ENCODE peak calls at places on chromosomes 7 and 10, in eight cellular contexts. O is A549, C is tibial artery, N is GM03348, M is lower lobe of right lung, P is NCI-H774, W is RCC 7860, Y is GM23248. H is an unnamed sample.

GRCh38 chr7:94698275-94698674 is 42.3 kb upstream of the SGCE start:
- DNase-seq in O (peak), C (no peak), N (peak), M (no peak), P (no peak), W (peak), Y (peak), H (peak)

GRCh38 chr7:64183827-64184372 is 23.1 kb upstream of the ZNF735 start:
- DNase-seq in O (no peak), C (no peak), N (no peak), M (no peak), P (no peak), W (no peak), Y (no peak), H (no peak)

GRCh38 chr7:132518102-132518838 is 58.0 kb downstream of the PLXNA4 start:
- DNase-seq in O (peak), C (no peak), N (peak), M (no peak), P (no peak), W (peak), Y (peak), H (no peak)

GRCh38 chr10:62384057-62384446 is 9.9 kb downstream of the ZNF365 start:
- DNase-seq in O (no peak), C (no peak), N (peak), M (no peak), P (no peak), W (peak), Y (peak), H (peak)

GRCh38 chr7:106730021-106730420 is 69.1 kb upstream of the CCDC71L start:
- DNase-seq in O (no peak), C (no peak), N (no peak), M (no peak), P (no peak), W (no peak), Y (no peak), H (no peak)

GRCh38 chr7:78172138-78172887 is 373.7 kb downstream of the PHTF2 start:
- DNase-seq in O (no peak), C (no peak), N (no peak), M (no peak), P (no peak), W (no peak), Y (no peak), H (no peak)

GRCh38 chr10:86758231-86759072 is 2.0 kb downstream of the BMPR1A start:
- DNase-seq in O (no peak), C (no peak), N (no peak), M (no peak), P (no peak), W (peak), Y (peak), H (no peak)

GRCh38 chr7:72196176-72196575 is 216.0 kb downstream of the CALN1 start:
- DNase-seq in O (no peak), C (no peak), N (no peak), M (no peak), P (no peak), W (no peak), Y (no peak), H (no peak)

GRCh38 chr7:128842674-128843641 is 12.8 kb downstream of the FLNC start:
- DNase-seq in O (no peak), C (no peak), N (no peak), M (peak), P (no peak), W (no peak), Y (no peak), H (no peak)

GRCh38 chr7:66250711-66251110 is 45.6 kb downstream of the TPST1 start:
- DNase-seq in O (peak), C (no peak), N (peak), M (no peak), P (no peak), W (peak), Y (peak), H (peak)

GRCh38 chr7:42237891-42238531 is 1.0 kb upstream of the GLI3 start:
- DNase-seq in O (no peak), C (peak), N (peak), M (peak), P (no peak), W (no peak), Y (peak), H (peak)

GRCh38 chr10:69088471-69088769 is 517 bp downstream of the SRGN start:
- DNase-seq in O (no peak), C (no peak), N (no peak), M (no peak), P (no peak), W (no peak), Y (no peak), H (no peak)

GRCh38 chr10:7572435-7572834 is 94.3 kb downstream of the ITIH5 start:
- DNase-seq in O (no peak), C (peak), N (peak), M (no peak), P (no peak), W (no peak), Y (peak), H (no peak)

GRCh38 chr10:78852856-78853255 is 215.9 kb upstream of the ZMIZ1 start:
- DNase-seq in O (peak), C (no peak), N (no peak), M (no peak), P (no peak), W (no peak), Y (peak), H (peak)

GRCh38 chr10:126252884-126253612 is 135.2 kb downstream of the ADAM12 start:
- DNase-seq in O (peak), C (no peak), N (peak), M (no peak), P (no peak), W (peak), Y (peak), H (peak)

GRCh38 chr7:121002-121401 is 71.4 kb upstream of the FAM20C start:
- DNase-seq in O (no peak), C (no peak), N (no peak), M (no peak), P (no peak), W (no peak), Y (no peak), H (no peak)

GRCh38 chr7:86708334-86708733 is 64.6 kb downstream of the GRM3 start:
- DNase-seq in O (no peak), C (no peak), N (no peak), M (no peak), P (no peak), W (no peak), Y (no peak), H (no peak)

GRCh38 chr7:35253680-35254495 is at the start of gene TBX20:
- DNase-seq in O (peak), C (no peak), N (peak), M (peak), P (no peak), W (no peak), Y (peak), H (no peak)

H was measured in LHCN-M2.